ENCODE peak calls at places on chromosomes 1 and 21, in nine cellular contexts. E, I, N, G, B, L, W, R and V are unnamed samples.

GRCh38 chr1:110982320-110982719 is 18.6 kb upstream of the LRIF1 start:
- DNase-seq in E (no peak), I (no peak), N (no peak), G (no peak), B (no peak), L (no peak), W (no peak), R (no peak), V (no peak)

GRCh38 chr1:116532698-116533424 is 38.0 kb downstream of the CD58 start:
- DNase-seq in E (no peak), I (no peak), N (no peak), G (no peak), B (no peak), L (no peak), W (no peak), R (no peak), V (no peak)

GRCh38 chr1:50368179-50369007 is 54.9 kb downstream of the DMRTA2 start:
- DNase-seq in E (peak), I (peak), N (no peak), G (no peak), B (no peak), L (peak), W (peak), R (peak), V (no peak)

GRCh38 chr1:113874017-113874879 is 2.7 kb upstream of the PTPN22 start:
- DNase-seq in E (peak), I (no peak), N (no peak), G (no peak), B (no peak), L (no peak), W (no peak), R (peak), V (no peak)

GRCh38 chr1:44220755-44221154 is 7.5 kb downstream of the DMAP1 start:
- DNase-seq in E (no peak), I (no peak), N (no peak), G (no peak), B (no peak), L (no peak), W (no peak), R (no peak), V (no peak)

GRCh38 chr1:2303781-2304180 is 75.7 kb downstream of the SKI start:
- DNase-seq in E (no peak), I (no peak), N (no peak), G (no peak), B (no peak), L (no peak), W (no peak), R (no peak), V (no peak)

GRCh38 chr1:227759345-227760300 is 24.4 kb downstream of the SNAP47 start:
- DNase-seq in E (no peak), I (peak), N (peak), G (peak), B (no peak), L (peak), W (peak), R (peak), V (no peak)

GRCh38 chr1:239985044-239985443 is 106.6 kb upstream of the FMN2 start:
- DNase-seq in E (no peak), I (no peak), N (no peak), G (no peak), B (no peak), L (no peak), W (no peak), R (no peak), V (no peak)

GRCh38 chr1:223076382-223076781 is 66.7 kb downstream of the TLR5 start:
- DNase-seq in E (no peak), I (no peak), N (no peak), G (no peak), B (no peak), L (no peak), W (no peak), R (no peak), V (no peak)

GRCh38 chr1:6157132-6157527 is 23.0 kb downstream of the CHD5 start:
- DNase-seq in E (no peak), I (no peak), N (no peak), G (no peak), B (no peak), L (peak), W (no peak), R (peak), V (no peak)

GRCh38 chr1:94247146-94248094 is 10.0 kb upstream of the ARHGAP29 start:
- DNase-seq in E (peak), I (no peak), N (peak), G (no peak), B (no peak), L (peak), W (peak), R (peak), V (peak)

GRCh38 chr1:61067446-61067845 is 14.9 kb upstream of the NFIA start:
- DNase-seq in E (no peak), I (no peak), N (no peak), G (no peak), B (no peak), L (peak), W (no peak), R (no peak), V (no peak)

GRCh38 chr1:10528066-10529014 is 53.6 kb downstream of the PEX14 start:
- DNase-seq in E (no peak), I (peak), N (peak), G (peak), B (no peak), L (peak), W (no peak), R (peak), V (no peak)

GRCh38 chr1:66686406-66686805 is 65.9 kb upstream of the DYNLT5 start:
- DNase-seq in E (no peak), I (no peak), N (no peak), G (no peak), B (no peak), L (no peak), W (no peak), R (no peak), V (no peak)

GRCh38 chr1:180401999-180402398 is 100.4 kb downstream of the ACBD6 start:
- DNase-seq in E (no peak), I (no peak), N (no peak), G (no peak), B (no peak), L (no peak), W (no peak), R (no peak), V (no peak)

GRCh38 chr1:96559707-96560588 is 161.6 kb upstream of the PTBP2 start:
- DNase-seq in E (no peak), I (peak), N (peak), G (peak), B (peak), L (peak), W (no peak), R (peak), V (no peak)

GRCh38 chr1:54297596-54298283 is 97.8 kb downstream of the MRPL37 start:
- DNase-seq in E (no peak), I (no peak), N (no peak), G (no peak), B (no peak), L (no peak), W (no peak), R (no peak), V (no peak)

GRCh38 chr21:37220433-37220980 is 46.6 kb downstream of the VPS26C start:
- DNase-seq in E (no peak), I (peak), N (no peak), G (no peak), B (no peak), L (no peak), W (no peak), R (peak), V (no peak)

GRCh38 chr1:70627910-70628309 is 216.8 kb downstream of the CTH start:
- DNase-seq in E (no peak), I (no peak), N (no peak), G (no peak), B (no peak), L (no peak), W (no peak), R (no peak), V (no peak)

GRCh38 chr1:15951341-15952153 is 24.4 kb downstream of the ZBTB17 start:
- DNase-seq in E (peak), I (no peak), N (no peak), G (no peak), B (no peak), L (no peak), W (no peak), R (no peak), V (no peak)

GRCh38 chr1:78157162-78157561 is 111.4 kb downstream of the GIPC2 start:
- DNase-seq in E (no peak), I (no peak), N (no peak), G (peak), B (no peak), L (no peak), W (no peak), R (peak), V (no peak)

GRCh38 chr1:112511897-112512296 is 3.1 kb downstream of the WNT2B start:
- DNase-seq in E (no peak), I (no peak), N (no peak), G (no peak), B (no peak), L (no peak), W (no peak), R (no peak), V (no peak)

GRCh38 chr1:183912265-183912886 is 107.5 kb downstream of the RGL1 start:
- DNase-seq in E (no peak), I (no peak), N (no peak), G (no peak), B (no peak), L (no peak), W (no peak), R (no peak), V (no peak)

GRCh38 chr1:167819849-167820683 is 93.9 kb downstream of the ADCY10 start:
- DNase-seq in E (peak), I (no peak), N (peak), G (peak), B (peak), L (peak), W (peak), R (peak), V (no peak)

GRCh38 chr1:10629816-10630571 is 155.2 kb downstream of the PEX14 start:
- DNase-seq in E (no peak), I (no peak), N (peak), G (no peak), B (no peak), L (no peak), W (no peak), R (no peak), V (no peak)

GRCh38 chr1:175221548-175222175 is 29.1 kb upstream of the KIAA0040 start:
- DNase-seq in E (no peak), I (no peak), N (no peak), G (no peak), B (no peak), L (peak), W (no peak), R (peak), V (no peak)

GRCh38 chr1:175222296-175222938 is 29.8 kb upstream of the KIAA0040 start:
- DNase-seq in E (no peak), I (no peak), N (no peak), G (no peak), B (no peak), L (no peak), W (no peak), R (peak), V (no peak)

GRCh38 chr1:175219774-175220173 is 27.2 kb upstream of the KIAA0040 start:
- DNase-seq in E (no peak), I (no peak), N (no peak), G (no peak), B (no peak), L (no peak), W (no peak), R (no peak), V (no peak)

GRCh38 chr1:175220853-175221547 is 28.4 kb upstream of the KIAA0040 start:
- DNase-seq in E (no peak), I (no peak), N (no peak), G (no peak), B (no peak), L (no peak), W (no peak), R (no peak), V (no peak)

GRCh38 chr1:175225805-175226129 is 33.2 kb upstream of the KIAA0040 start:
- DNase-seq in E (peak), I (no peak), N (no peak), G (no peak), B (no peak), L (no peak), W (no peak), R (no peak), V (no peak)
- TF ChIP-seq CTCF in E (peak), I (no peak), N (no peak), G (no peak), B (no peak), L (no peak), W (no peak), R (no peak), V (no peak)

DNA sequence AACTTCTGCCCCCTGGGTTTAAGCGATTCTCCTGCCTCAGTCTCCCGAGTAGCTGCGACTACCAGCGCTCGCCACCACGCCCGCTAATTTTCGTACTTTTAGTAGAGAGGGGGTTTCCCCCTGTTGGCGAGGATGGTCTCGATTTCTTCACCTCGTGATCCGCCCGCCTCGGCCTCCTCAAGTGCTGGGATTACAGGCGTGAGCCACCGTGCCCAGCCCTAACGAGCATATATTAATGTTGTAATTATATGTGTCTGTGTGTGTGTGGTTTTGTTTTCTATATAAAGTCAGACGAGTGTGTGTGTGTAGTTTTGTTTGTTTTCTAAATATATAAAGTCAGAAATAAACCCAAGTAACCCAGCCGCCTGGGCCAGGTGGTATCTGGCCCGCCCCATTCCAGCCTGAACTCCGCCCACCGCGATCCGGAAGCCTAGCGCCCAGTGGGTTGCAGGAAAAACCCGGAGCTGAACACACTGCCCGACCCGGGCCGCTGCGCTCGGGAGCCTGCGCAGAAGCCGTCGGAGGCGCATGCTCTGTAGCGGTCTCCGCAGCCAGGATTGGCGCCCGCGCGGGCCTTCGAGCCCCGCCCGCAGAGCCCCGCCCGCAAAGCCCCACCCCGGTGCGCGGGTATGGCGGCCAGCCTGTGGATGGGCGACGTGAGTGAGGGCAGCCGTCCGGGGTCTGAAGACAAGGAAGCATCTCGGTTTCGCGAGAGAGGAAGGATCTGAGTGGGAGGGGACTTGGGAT is at the start of gene TRNAU1AP:
- DNase-seq in E (peak), I (peak), N (peak), G (peak), B (peak), L (peak), W (peak), R (peak), V (peak)
- TF ChIP-seq CTCF in E (no peak), I (no peak), N (no peak), G (no peak), B (no peak), L (no peak), W (no peak), R (no peak), V (no peak)

GRCh38 chr1:118304722-118305344 is 119.8 kb upstream of the SPAG17 start:
- DNase-seq in E (no peak), I (no peak), N (no peak), G (no peak), B (no peak), L (no peak), W (no peak), R (peak), V (no peak)
- TF ChIP-seq CTCF in E (no peak), I (peak), N (peak), G (peak), B (no peak), L (peak), W (no peak), R (peak), V (no peak)

DNA sequence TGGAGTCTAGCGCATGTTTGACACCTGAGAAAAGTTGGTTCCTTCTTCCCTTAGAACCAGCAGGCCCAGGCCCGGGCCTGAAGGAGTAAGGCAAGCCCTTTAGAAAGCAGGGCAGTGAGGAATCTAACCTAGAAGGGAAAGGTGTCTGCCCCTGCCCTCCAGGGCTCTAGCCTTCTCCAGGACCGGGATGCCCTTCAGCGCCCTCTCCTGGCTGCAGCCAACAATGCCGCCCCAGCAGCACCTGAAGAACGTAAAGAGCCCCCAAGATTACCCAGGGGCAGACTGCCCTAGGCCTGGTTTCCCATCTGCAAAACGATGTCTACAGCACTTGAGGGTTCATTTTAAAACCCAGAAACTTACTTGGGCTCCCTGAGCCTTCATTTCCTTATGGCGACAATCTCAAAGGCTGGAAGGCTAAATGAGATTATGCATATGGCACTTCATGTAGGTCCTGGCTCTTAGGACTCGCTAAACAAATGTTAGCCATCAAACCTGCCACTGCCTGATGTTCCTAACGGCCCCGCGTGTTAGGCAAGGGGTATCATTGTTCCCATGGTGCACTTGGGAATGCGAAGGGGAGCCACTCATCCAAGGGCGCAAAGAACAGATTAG is 106.7 kb upstream of the KLHDC7A start:
- DNase-seq in E (peak), I (no peak), N (no peak), G (no peak), B (no peak), L (no peak), W (no peak), R (no peak), V (no peak)
- TF ChIP-seq CTCF in E (peak), I (peak), N (no peak), G (no peak), B (no peak), L (peak), W (no peak), R (no peak), V (no peak)

GRCh38 chr1:156598125-156598524 is 3.2 kb downstream of the GPATCH4 start:
- DNase-seq in E (no peak), I (no peak), N (no peak), G (no peak), B (no peak), L (no peak), W (no peak), R (no peak), V (no peak)

GRCh38 chr1:156600733-156601121 is 552 bp downstream of the GPATCH4 start:
- DNase-seq in E (no peak), I (no peak), N (no peak), G (no peak), B (no peak), L (no peak), W (no peak), R (no peak), V (no peak)

GRCh38 chr1:156601122-156601830 is at the start of gene GPATCH4:
- DNase-seq in E (peak), I (no peak), N (peak), G (peak), B (peak), L (peak), W (peak), R (peak), V (peak)

GRCh38 chr1:156598731-156599432 is 2.4 kb downstream of the GPATCH4 start:
- DNase-seq in E (no peak), I (no peak), N (no peak), G (no peak), B (no peak), L (no peak), W (no peak), R (no peak), V (no peak)

DNA sequence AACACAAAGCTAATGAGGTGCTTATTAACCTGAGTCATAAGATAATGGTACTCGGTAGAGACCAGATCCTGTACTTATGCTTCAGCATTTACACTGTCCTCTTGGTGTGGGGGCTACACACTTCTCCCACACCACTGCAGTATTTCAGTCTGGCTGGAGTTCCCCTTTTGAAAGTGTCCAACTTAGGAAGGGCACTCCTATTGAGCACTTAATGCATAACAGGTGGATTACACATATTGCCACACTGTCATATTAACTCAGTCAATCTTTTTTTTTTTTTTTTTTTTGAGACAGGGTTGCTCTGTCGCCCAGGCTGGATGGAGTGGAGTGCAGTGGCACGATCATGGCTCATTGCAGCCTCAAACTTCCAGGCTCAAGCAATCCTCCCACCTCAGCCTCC is 1.5 kb downstream of the GPATCH4 start:
- DNase-seq in E (no peak), I (no peak), N (no peak), G (no peak), B (no peak), L (no peak), W (no peak), R (no peak), V (no peak)
- TF ChIP-seq CTCF in E (peak), I (no peak), N (no peak), G (no peak), B (no peak), L (peak), W (no peak), R (no peak), V (no peak)

GRCh38 chr1:28671254-28671780 is 2.7 kb downstream of the GMEB1 start:
- DNase-seq in E (no peak), I (no peak), N (no peak), G (no peak), B (no peak), L (no peak), W (no peak), R (no peak), V (no peak)

GRCh38 chr1:28663871-28664470 is 4.6 kb upstream of the GMEB1 start:
- DNase-seq in E (no peak), I (no peak), N (no peak), G (no peak), B (no peak), L (no peak), W (no peak), R (no peak), V (no peak)

GRCh38 chr1:28666806-28667205 is 1.8 kb upstream of the GMEB1 start:
- DNase-seq in E (no peak), I (no peak), N (no peak), G (no peak), B (no peak), L (no peak), W (no peak), R (no peak), V (no peak)

GRCh38 chr1:28668956-28669719 is 554 bp downstream of the GMEB1 start:
- DNase-seq in E (no peak), I (no peak), N (peak), G (no peak), B (no peak), L (peak), W (peak), R (peak), V (no peak)

GRCh38 chr1:28668191-28668955 is at the start of gene GMEB1:
- DNase-seq in E (peak), I (peak), N (peak), G (no peak), B (peak), L (peak), W (peak), R (peak), V (peak)
- TF ChIP-seq CTCF in E (no peak), I (no peak), N (no peak), G (no peak), B (no peak), L (no peak), W (no peak), R (no peak), V (no peak)